ENCODE peak calls at places on chromosomes 3 and 15, in four cellular contexts. E is heart right ventricle, K is neuronal stem cell, Y is uterus. Z is an unnamed sample.

GRCh38 chr15:94229591-94230365 is 1.6 kb upstream of the MCTP2 start:
- DNase-seq in E (no peak), Y (no peak), K (no peak), Z (no peak)

GRCh38 chr15:64561997-64562396 is 101.6 kb downstream of the ZNF609 start:
- DNase-seq in Y (no peak), K (no peak), E (no peak), Z (no peak)

GRCh38 chr3:142888099-142888483 is 792 bp downstream of the PCOLCE2 start:
- DNase-seq in E (peak; percentile 24), K (peak; percentile 51), Y (no peak), Z (peak; percentile 46)

GRCh38 chr15:51864408-51865056 is 35.1 kb downstream of the TMOD3 start:
- DNase-seq in E (no peak), K (no peak), Y (no peak), Z (no peak)

GRCh38 chr3:194989251-194989650 is 281.7 kb downstream of the XXYLT1 start:
- DNase-seq in K (no peak), E (no peak), Y (no peak), Z (no peak)

GRCh38 chr3:44890258-44890657 is 15.8 kb downstream of the TGM4 start:
- DNase-seq in K (no peak), Y (no peak), E (no peak), Z (no peak)

GRCh38 chr3:99751649-99752048 is 66.0 kb upstream of the CMSS1 start:
- DNase-seq in K (no peak), Y (no peak), E (no peak), Z (no peak)

GRCh38 chr15:39939487-39940452 is 5.9 kb downstream of the EIF2AK4 start:
- DNase-seq in Y (no peak), K (no peak), E (peak; percentile 20), Z (no peak)

GRCh38 chr3:151218136-151218535 is 15.1 kb upstream of the GPR171 start:
- DNase-seq in Y (no peak), K (no peak), E (no peak), Z (no peak)

GRCh38 chr15:95134306-95135100 is 903.1 kb downstream of the MCTP2 start:
- DNase-seq in K (no peak), E (no peak), Y (no peak), Z (no peak)

GRCh38 chr15:57326196-57326595 is 50.1 kb upstream of the CGNL1 start:
- DNase-seq in K (no peak), Y (no peak), E (no peak), Z (no peak)

GRCh38 chr3:30263238-30263920 is 343.0 kb upstream of the TGFBR2 start:
- DNase-seq in K (no peak), Y (no peak), E (no peak), Z (peak; percentile 11)

GRCh38 chr3:72189344-72189743 is 404.4 kb upstream of the PROK2 start:
- DNase-seq in Y (no peak), K (no peak), E (no peak), Z (no peak)

GRCh38 chr15:40859206-40859851 is 14.7 kb downstream of the RHOV start:
- DNase-seq in K (peak; percentile 79), E (peak; percentile 61), Y (peak; percentile 57), Z (peak; percentile 80)

GRCh38 chr3:99394831-99395733 is 243.3 kb upstream of the COL8A1 start:
- DNase-seq in Y (no peak), E (no peak), K (no peak), Z (peak; percentile 66)

GRCh38 chr15:33795076-33795475 is 173.2 kb upstream of the CHRM5 start:
- DNase-seq in Y (no peak), K (no peak), E (no peak), Z (no peak)

GRCh38 chr3:71461749-71462483 is 121.6 kb downstream of the FOXP1 start:
- DNase-seq in Y (no peak), K (no peak), E (no peak), Z (peak; percentile 31)

GRCh38 chr15:58396181-58396580 is 35.6 kb upstream of the LIPC start:
- DNase-seq in E (no peak), K (no peak), Y (no peak), Z (peak; percentile 35)

GRCh38 chr3:105904683-105905320 is 36.0 kb upstream of the CBLB start:
- DNase-seq in E (no peak), Y (no peak), K (no peak), Z (peak; percentile 10)

GRCh38 chr3:57397175-57398026 is 104.9 kb upstream of the ASB14 start:
- DNase-seq in Y (no peak), K (peak; percentile 15), E (peak; percentile 9), Z (peak; percentile 58)

GRCh38 chr15:39625451-39625850 is 44.6 kb downstream of the THBS1 start:
- DNase-seq in E (no peak), K (no peak), Y (no peak), Z (no peak)

GRCh38 chr15:68784206-68784605 is 36.5 kb downstream of the ANP32A start:
- DNase-seq in K (no peak), Y (no peak), E (no peak), Z (no peak)

GRCh38 chr3:14216257-14217048 is 37.8 kb downstream of the LSM3 start:
- DNase-seq in Y (no peak), E (peak; percentile 33), K (peak; percentile 74), Z (peak; percentile 76)

GRCh38 chr15:79332824-79333510 is 22.1 kb downstream of the TMED3 start:
- DNase-seq in K (no peak), E (no peak), Y (no peak), Z (peak; percentile 47)

GRCh38 chr15:73677146-73677607 is 7.0 kb upstream of the CD276 start:
- DNase-seq in K (peak; percentile 56), E (no peak), Y (peak; percentile 77), Z (peak; percentile 50)

GRCh38 chr15:77455696-77456293 is 35.1 kb downstream of the HMG20A start:
- DNase-seq in E (no peak), Y (no peak), K (no peak), Z (no peak)

GRCh38 chr3:186214670-186215069 is 105.8 kb upstream of the ETV5 start:
- DNase-seq in Y (no peak), K (no peak), E (no peak), Z (no peak)

GRCh38 chr3:27641888-27642601 is 80.1 kb downstream of the EOMES start:
- DNase-seq in K (no peak), Y (no peak), E (no peak), Z (no peak)

GRCh38 chr3:106083207-106083606 is 214.4 kb upstream of the CBLB start:
- DNase-seq in K (no peak), Y (no peak), E (no peak), Z (no peak)

GRCh38 chr3:177351757-177352158 is 154.5 kb upstream of the TBL1XR1 start:
- DNase-seq in Y (no peak), K (no peak), E (no peak), Z (no peak)

GRCh38 chr15:92098869-92099268 is 245.4 kb downstream of the SLCO3A1 start:
- DNase-seq in E (no peak), K (no peak), Y (no peak), Z (no peak)
- H3K4me1 ChIP-seq in E (peaks cover 15% of the 10 kb centered on the region), K (peaks cover 21% of the 10 kb centered on the region), Y (no peaks in the 10 kb centered on the region), Z (no peaks in the 10 kb centered on the region)

GRCh38 chr3:150097588-150097890 is 126.8 kb upstream of the PFN2 start:
- DNase-seq in K (no peak), Y (no peak), E (no peak), Z (no peak)

GRCh38 chr3:150101016-150101415 is 130.3 kb upstream of the PFN2 start:
- DNase-seq in E (no peak), K (no peak), Y (no peak), Z (no peak)

GRCh38 chr3:150094150-150094932 is 123.6 kb upstream of the PFN2 start:
- DNase-seq in E (no peak), Y (no peak), K (no peak), Z (peak; percentile 80)

GRCh38 chr3:150096700-150097587 is 126.2 kb upstream of the PFN2 start:
- DNase-seq in K (no peak), Y (no peak), E (no peak), Z (no peak)

GRCh38 chr3:150098621-150099020 is 127.9 kb upstream of the PFN2 start:
- DNase-seq in Y (no peak), E (no peak), K (no peak), Z (no peak)
- H3K4me1 ChIP-seq in Y (no peaks in the 10 kb centered on the region), E (no peaks in the 10 kb centered on the region), K (peaks cover 15% of the 10 kb centered on the region), Z (peaks cover 16% of the 10 kb centered on the region)

DNA sequence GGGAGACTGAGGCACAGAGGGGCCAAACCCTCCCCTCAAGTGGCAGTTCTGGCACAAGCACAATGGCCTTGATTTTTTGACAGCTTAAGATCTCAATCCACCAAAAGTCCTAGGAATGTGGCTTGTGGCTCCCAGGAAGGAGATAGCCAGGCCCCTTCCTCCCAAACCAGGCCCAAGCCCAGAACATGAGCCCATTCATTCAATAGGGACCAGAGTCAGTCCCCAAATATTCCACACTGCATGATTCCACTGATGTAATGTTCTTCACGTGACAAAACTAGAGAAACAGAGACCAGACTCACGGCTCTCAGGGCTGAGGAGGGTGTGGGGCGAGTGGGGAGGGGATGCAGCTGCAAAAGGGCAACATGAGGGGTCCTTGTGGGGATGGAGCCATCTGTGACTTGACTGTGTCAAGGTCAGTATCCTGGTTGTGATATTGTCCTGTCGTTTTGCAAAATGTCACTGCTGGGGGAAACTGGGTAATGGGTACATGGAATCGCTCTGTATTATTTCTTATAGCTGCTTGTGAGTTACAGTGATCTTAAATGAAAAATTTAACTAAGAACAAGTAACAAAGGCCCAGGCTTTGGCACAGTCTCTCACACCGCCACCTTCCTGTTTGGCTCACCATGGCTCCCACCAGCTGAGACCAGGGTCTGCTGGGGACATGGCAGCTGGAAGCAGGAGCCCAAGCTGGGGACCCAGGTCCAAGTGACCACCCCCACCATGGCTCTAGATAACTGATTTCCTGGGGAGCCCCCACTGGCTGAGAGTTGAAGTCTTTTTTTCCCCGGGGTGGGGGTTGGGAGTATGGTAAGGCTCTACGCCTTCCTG is 25.7 kb downstream of the ABTB1 start:
- DNase-seq in E (no peak), K (no peak), Y (no peak), Z (no peak)
- H3K4me1 ChIP-seq in E (peaks cover 77% of the 10 kb centered on the region), K (peaks cover 11% of the 10 kb centered on the region), Y (no peaks in the 10 kb centered on the region), Z (no peaks in the 10 kb centered on the region)

GRCh38 chr3:129890125-129890524 is 3.4 kb downstream of the TMCC1 start:
- DNase-seq in E (no peak), K (no peak), Y (no peak), Z (no peak)
- H3K4me1 ChIP-seq in E (peaks cover 51% of the 10 kb centered on the region), K (peaks cover 5% of the 10 kb centered on the region), Y (peaks cover 9% of the 10 kb centered on the region), Z (peaks cover 45% of the 10 kb centered on the region)

GRCh38 chr3:193791041-193792032 is 198.3 kb downstream of the OPA1 start:
- DNase-seq in Y (no peak), E (no peak), K (no peak), Z (peak; percentile 98)

GRCh38 chr3:193789455-193789854 is 196.4 kb downstream of the OPA1 start:
- DNase-seq in E (no peak), Y (no peak), K (no peak), Z (no peak)

GRCh38 chr3:193787496-193787870 is 194.5 kb downstream of the OPA1 start:
- DNase-seq in K (no peak), Y (no peak), E (no peak), Z (no peak)

GRCh38 chr3:193788189-193788946 is 195.4 kb downstream of the OPA1 start:
- DNase-seq in Y (peak; percentile 42), K (peak; percentile 67), E (peak; percentile 51), Z (peak; percentile 55)

GRCh38 chr3:193790086-193790990 is 197.3 kb downstream of the OPA1 start:
- DNase-seq in K (no peak), Y (no peak), E (no peak), Z (no peak)
- H3K4me1 ChIP-seq in K (peaks cover 22% of the 10 kb centered on the region), Y (no peaks in the 10 kb centered on the region), E (peaks cover 23% of the 10 kb centered on the region), Z (peaks cover 28% of the 10 kb centered on the region)

Z was measured in PC-9.